ENCODE peak calls at places on chromosomes 4 and X, in four cellular contexts. V is WTC11, Q is K562, W is HepG2. G is an unnamed sample.

GRCh38 chr4:62275470-62275869 is 1075.3 kb downstream of the ADGRL3 start:
- DNase-seq in V (no peak), Q (no peak), W (no peak), G (no peak)

GRCh38 chr4:128553665-128554515 is 255.6 kb upstream of the JADE1 start:
- DNase-seq in V (no peak), Q (no peak), W (no peak), G (no peak)

GRCh38 chr4:38781854-38782261 is 932 bp downstream of the TLR10 start:
- DNase-seq in V (no peak), Q (no peak), W (no peak), G (no peak)

GRCh38 chrX:38313190-38313589 is 14.1 kb downstream of the RPGR start:
- DNase-seq in V (no peak), Q (no peak), W (no peak), G (no peak)

GRCh38 chr4:64682946-64683345 is 273.7 kb upstream of the TECRL start:
- DNase-seq in V (no peak), Q (no peak), W (no peak), G (no peak)

GRCh38 chr4:2252530-2252924 is 9.4 kb downstream of the MXD4 start:
- DNase-seq in V (no peak), Q (no peak), W (no peak), G (no peak)

GRCh38 chrX:150872773-150873336 is 25.6 kb downstream of the CD99L2 start:
- DNase-seq in V (no peak), Q (no peak), W (no peak), G (no peak)

GRCh38 chr4:961651-962230 is 11.6 kb downstream of the DGKQ start:
- DNase-seq in V (peak; percentile 10), Q (no peak), W (no peak), G (no peak)

GRCh38 chr4:119725688-119726330 is 97.2 kb upstream of the PDE5A start:
- DNase-seq in V (peak; percentile 16), Q (no peak), W (no peak), G (no peak)

GRCh38 chr4:71689822-71690221 is 94.1 kb downstream of the GC start:
- DNase-seq in V (no peak), Q (no peak), W (no peak), G (no peak)

GRCh38 chrX:110395877-110396276 is 37.2 kb downstream of the RTL9 start:
- DNase-seq in V (no peak), Q (no peak), W (no peak), G (no peak)
- TF ChIP-seq ELF4 in V (no peak), Q (no peak), W (no peak), G (no peak)

GRCh38 chr4:3816983-3817382 is 50.8 kb downstream of the ADRA2C start:
- DNase-seq in V (no peak), Q (no peak), W (no peak), G (no peak)
- TF ChIP-seq SP1 in V (no peak), Q (no peak), W (no peak), G (no peak)

GRCh38 chr4:176193126-176193525 is 2.3 kb downstream of the SPATA4 start:
- DNase-seq in V (no peak), Q (no peak), W (no peak), G (no peak)

GRCh38 chr4:176193898-176194297 is 1.5 kb downstream of the SPATA4 start:
- DNase-seq in V (no peak), Q (no peak), W (no peak), G (no peak)

GRCh38 chr4:176195184-176195978 is at the start of gene SPATA4:
- DNase-seq in V (peak; percentile 95), Q (peak; percentile 94), W (peak; percentile 65), G (peak; percentile 93)

DNA sequence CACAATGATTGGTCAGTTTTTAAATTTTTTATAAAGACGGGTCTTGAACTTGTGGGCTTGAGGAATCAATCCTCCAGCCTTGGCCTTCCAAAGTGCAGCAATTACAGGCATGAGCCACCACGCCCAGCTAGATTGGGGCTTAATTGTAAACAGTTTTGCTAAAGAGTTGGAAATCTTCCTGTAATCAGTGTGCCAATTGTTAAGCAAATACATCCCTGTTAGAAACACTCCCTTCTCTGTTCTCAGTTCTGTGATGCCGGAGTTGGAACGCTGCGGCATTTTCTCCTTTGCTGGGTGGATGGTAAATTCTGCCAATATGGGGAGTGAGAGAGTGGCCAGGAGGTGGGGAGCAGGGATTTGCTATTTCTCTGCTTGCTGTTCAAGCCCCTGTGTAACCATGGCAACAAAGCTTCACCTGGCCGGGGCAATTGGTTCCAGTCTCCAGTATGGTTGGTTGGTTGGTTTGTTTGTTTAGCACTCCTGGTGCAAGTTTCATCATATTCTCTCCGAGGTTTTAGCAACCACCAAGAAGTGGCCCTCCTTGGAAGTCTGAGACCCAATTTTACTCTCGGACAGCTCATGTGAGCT is 3.0 kb upstream of the SPATA4 start:
- DNase-seq in V (peak; percentile 27), Q (no peak), W (no peak), G (no peak)
- TF ChIP-seq ELF4 in V (no peak), Q (no peak), W (no peak), G (no peak)

GRCh38 chr4:21826071-21826470 is 122.5 kb downstream of the KCNIP4 start:
- DNase-seq in V (no peak), Q (no peak), W (no peak), G (no peak)

GRCh38 chr4:21830272-21830671 is 118.3 kb downstream of the KCNIP4 start:
- DNase-seq in V (no peak), Q (no peak), W (no peak), G (no peak)

GRCh38 chr4:21827575-21827974 is 121.0 kb downstream of the KCNIP4 start:
- DNase-seq in V (no peak), Q (no peak), W (no peak), G (no peak)
- TF ChIP-seq SP1 in V (no peak), Q (no peak), W (no peak), G (no peak)

GRCh38 chrX:133776072-133776471 is 209.3 kb downstream of the GPC3 start:
- DNase-seq in V (peak; percentile 71), Q (peak; percentile 15), W (no peak), G (peak; percentile 57)
- TF ChIP-seq ELF4 in V (no peak), Q (no peak), W (no peak), G (no peak)

GRCh38 chr4:53583513-53583912 is 7.8 kb downstream of the LNX1 start:
- DNase-seq in V (no peak), Q (no peak), W (no peak), G (no peak)
- TF ChIP-seq SP1 in V (no peak), Q (no peak), W (no peak), G (no peak)

DNA sequence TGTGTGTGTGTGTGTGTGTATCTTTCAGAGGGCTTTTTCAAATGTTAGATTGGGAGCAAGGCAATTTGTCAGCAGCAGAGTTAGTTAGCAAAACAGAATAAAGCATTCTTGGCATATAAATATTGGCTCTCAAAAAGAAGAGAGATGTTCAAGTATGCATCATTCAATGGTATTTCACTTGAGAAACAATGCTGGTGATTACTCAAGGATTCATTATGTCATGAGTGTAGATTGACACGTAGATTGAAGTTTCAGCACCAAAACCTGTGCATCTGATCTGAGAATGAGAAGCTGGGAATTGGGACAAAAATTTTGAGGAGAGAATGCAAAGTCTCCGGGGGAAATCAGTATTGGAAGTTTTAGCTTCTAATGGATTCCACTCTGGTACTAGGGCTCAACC is 241.4 kb downstream of the FRMPD4 start:
- DNase-seq in V (no peak), Q (no peak), W (no peak), G (no peak)
- TF ChIP-seq ELF4 in V (no peak), Q (no peak), W (no peak), G (no peak)

DNA sequence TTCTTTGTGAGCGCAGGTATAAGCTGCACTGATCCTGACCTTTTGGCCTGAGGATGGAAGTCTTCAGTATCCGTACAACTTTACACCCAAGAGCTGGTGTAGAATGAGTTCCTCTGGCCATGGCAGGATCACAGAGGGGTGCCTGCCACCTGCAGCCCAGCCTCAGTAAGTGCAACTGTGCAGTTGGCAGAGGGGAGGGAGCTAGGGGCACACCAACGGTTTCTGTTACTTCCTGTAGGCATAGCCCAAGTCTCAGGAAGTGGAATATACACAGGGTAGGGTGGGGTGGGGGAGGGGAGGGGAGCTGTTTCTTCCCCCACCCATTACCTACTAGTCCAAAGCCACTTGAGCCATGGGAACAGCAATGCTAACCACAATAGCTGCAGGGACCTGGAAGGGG is 85.4 kb upstream of the GBA3 start:
- DNase-seq in V (peak; percentile 36), Q (no peak), W (peak; percentile 35), G (peak; percentile 11)
- TF ChIP-seq SP1 in V (no peak), Q (no peak), W (no peak), G (no peak)

DNA sequence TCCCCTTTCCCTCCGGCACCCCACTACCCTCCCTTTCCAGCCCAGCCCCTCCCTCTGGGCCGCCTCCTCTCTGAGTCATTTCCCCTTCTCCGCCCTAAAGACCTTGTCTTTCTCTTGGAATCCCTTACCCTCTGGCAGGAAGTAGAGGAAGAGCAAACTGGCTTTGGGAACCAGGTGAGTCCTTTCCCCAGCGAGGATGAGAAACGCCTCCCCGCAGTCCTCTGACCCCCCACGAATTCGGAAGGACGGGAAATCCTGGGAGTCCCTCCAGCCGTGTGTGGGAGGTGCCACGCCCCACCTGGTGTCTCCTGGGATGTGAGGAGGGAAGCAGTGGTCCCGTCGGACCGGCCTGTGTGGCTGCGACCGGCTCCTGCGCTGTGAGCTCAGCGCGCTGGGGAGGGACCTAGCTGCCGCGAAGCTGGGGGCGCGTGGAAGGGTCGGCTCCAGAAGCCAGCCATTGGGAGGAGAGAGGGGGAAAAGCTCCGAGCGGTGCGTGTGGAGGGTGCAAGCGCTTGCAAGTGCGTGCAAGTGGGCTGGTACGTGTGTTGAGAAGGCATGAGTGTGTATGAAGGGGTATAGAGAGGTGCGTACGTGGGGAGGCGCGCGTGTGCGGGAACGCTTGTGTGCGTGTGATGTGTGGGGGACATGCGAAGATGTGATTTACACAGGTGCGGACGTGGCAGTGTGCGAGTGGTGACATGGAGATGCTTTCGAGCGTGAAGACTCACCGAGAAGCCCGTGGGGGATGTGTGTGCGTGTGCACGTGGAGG is 46.3 kb downstream of the TEX13B start:
- DNase-seq in V (peak; percentile 19), Q (no peak), W (no peak), G (no peak)
- TF ChIP-seq ELF4 in V (no peak), Q (no peak), W (no peak), G (no peak)

G was measured in HEK293T.